ENCODE peak calls at places on chromosomes 13 and 19, in four cellular contexts. One of them, this sample, is unnamed.

GRCh38 chr19:27742041-27742440 is 1470.9 kb downstream of the UQCRFS1 start:
- DNase-seq in left ventricle myocardium inferior: no peak
- DNase-seq in heart left ventricle: no peak
- DNase-seq in fibroblast of lung: peak
- DNase-seq in this sample: no peak

GRCh38 chr19:14168259-14168972 is 32.0 kb upstream of the ASF1B start:
- DNase-seq in left ventricle myocardium inferior: no peak
- DNase-seq in heart left ventricle: no peak
- DNase-seq in fibroblast of lung: no peak
- DNase-seq in this sample: no peak

GRCh38 chr13:48142437-48142836 is 47.5 kb upstream of the MED4 start:
- DNase-seq in left ventricle myocardium inferior: no peak
- DNase-seq in heart left ventricle: no peak
- DNase-seq in fibroblast of lung: no peak
- DNase-seq in this sample: no peak

GRCh38 chr19:39355253-39355652 is 13.0 kb downstream of the SAMD4B start:
- DNase-seq in left ventricle myocardium inferior: no peak
- DNase-seq in heart left ventricle: no peak
- DNase-seq in fibroblast of lung: no peak
- DNase-seq in this sample: no peak

GRCh38 chr19:55418185-55418584 is 10.6 kb upstream of the UBE2S start:
- DNase-seq in left ventricle myocardium inferior: no peak
- DNase-seq in heart left ventricle: no peak
- DNase-seq in fibroblast of lung: peak
- DNase-seq in this sample: no peak

GRCh38 chr19:13823256-13823655 is 28.0 kb downstream of the ZSWIM4 start:
- DNase-seq in left ventricle myocardium inferior: peak
- DNase-seq in heart left ventricle: peak
- DNase-seq in fibroblast of lung: no peak
- DNase-seq in this sample: peak

GRCh38 chr19:28905996-28906395 is 307.0 kb downstream of the UQCRFS1 start:
- DNase-seq in left ventricle myocardium inferior: no peak
- DNase-seq in heart left ventricle: no peak
- DNase-seq in fibroblast of lung: no peak
- DNase-seq in this sample: no peak

GRCh38 chr19:58547323-58548312 is 3.8 kb downstream of the TRIM28 start:
- DNase-seq in left ventricle myocardium inferior: no peak
- DNase-seq in heart left ventricle: no peak
- DNase-seq in fibroblast of lung: no peak
- DNase-seq in this sample: no peak

GRCh38 chr13:51923983-51924539 is 62.3 kb downstream of the CCDC70 start:
- DNase-seq in left ventricle myocardium inferior: no peak
- DNase-seq in heart left ventricle: no peak
- DNase-seq in fibroblast of lung: no peak
- DNase-seq in this sample: no peak

GRCh38 chr13:51862965-51863364 is 1.2 kb downstream of the CCDC70 start:
- DNase-seq in left ventricle myocardium inferior: no peak
- DNase-seq in heart left ventricle: no peak
- DNase-seq in fibroblast of lung: no peak
- DNase-seq in this sample: no peak

GRCh38 chr13:19597523-19597922 is 35.9 kb upstream of the MPHOSPH8 start:
- DNase-seq in left ventricle myocardium inferior: no peak
- DNase-seq in heart left ventricle: no peak
- DNase-seq in fibroblast of lung: peak
- DNase-seq in this sample: no peak

GRCh38 chr13:100630564-100630963 is 42.0 kb upstream of the GGACT start:
- DNase-seq in left ventricle myocardium inferior: no peak
- DNase-seq in heart left ventricle: no peak
- DNase-seq in fibroblast of lung: no peak
- DNase-seq in this sample: no peak

GRCh38 chr19:33290082-33290815 is 12.1 kb downstream of the CEBPA start:
- DNase-seq in left ventricle myocardium inferior: no peak
- DNase-seq in heart left ventricle: peak
- DNase-seq in fibroblast of lung: no peak
- DNase-seq in this sample: no peak

GRCh38 chr13:97306646-97307045 is 84.5 kb downstream of the MBNL2 start:
- DNase-seq in left ventricle myocardium inferior: no peak
- DNase-seq in heart left ventricle: no peak
- DNase-seq in fibroblast of lung: peak
- DNase-seq in this sample: no peak

GRCh38 chr13:77026255-77026782 is 640 bp downstream of the FBXL3 start:
- DNase-seq in left ventricle myocardium inferior: peak
- DNase-seq in heart left ventricle: peak
- DNase-seq in fibroblast of lung: peak
- DNase-seq in this sample: peak

GRCh38 chr13:96052655-96053002 is 572 bp downstream of the UGGT2 start:
- DNase-seq in left ventricle myocardium inferior: no peak
- DNase-seq in heart left ventricle: no peak
- DNase-seq in fibroblast of lung: peak
- DNase-seq in this sample: no peak

GRCh38 chr13:76379341-76380105 is 506.7 kb downstream of the KCTD12 start:
- DNase-seq in left ventricle myocardium inferior: no peak
- DNase-seq in heart left ventricle: no peak
- DNase-seq in fibroblast of lung: no peak
- DNase-seq in this sample: no peak

GRCh38 chr13:66362485-66362884 is 867.7 kb downstream of the PCDH9 start:
- DNase-seq in left ventricle myocardium inferior: no peak
- DNase-seq in heart left ventricle: no peak
- DNase-seq in fibroblast of lung: peak
- DNase-seq in this sample: no peak

GRCh38 chr19:53132231-53132991 is at the start of gene ZNF415:
- DNase-seq in left ventricle myocardium inferior: peak
- DNase-seq in heart left ventricle: peak
- DNase-seq in fibroblast of lung: peak
- DNase-seq in this sample: peak

GRCh38 chr19:883661-884211 is 9.3 kb downstream of the MED16 start:
- DNase-seq in left ventricle myocardium inferior: no peak
- DNase-seq in heart left ventricle: no peak
- DNase-seq in fibroblast of lung: no peak
- DNase-seq in this sample: no peak

GRCh38 chr19:32349724-32350475 is 4.5 kb downstream of the ZNF507 start:
- DNase-seq in left ventricle myocardium inferior: no peak
- DNase-seq in heart left ventricle: no peak
- DNase-seq in fibroblast of lung: no peak
- DNase-seq in this sample: no peak

GRCh38 chr13:31282741-31283455 is 83.1 kb downstream of the B3GLCT start:
- DNase-seq in left ventricle myocardium inferior: no peak
- DNase-seq in heart left ventricle: no peak
- DNase-seq in fibroblast of lung: no peak
- DNase-seq in this sample: no peak

GRCh38 chr19:10760268-10760944 is 42.5 kb downstream of the DNM2 start:
- DNase-seq in left ventricle myocardium inferior: no peak
- DNase-seq in heart left ventricle: peak
- DNase-seq in fibroblast of lung: peak
- DNase-seq in this sample: no peak

GRCh38 chr13:59178344-59178743 is 985.4 kb downstream of the DIAPH3 start:
- DNase-seq in left ventricle myocardium inferior: no peak
- DNase-seq in heart left ventricle: no peak
- DNase-seq in fibroblast of lung: no peak
- DNase-seq in this sample: no peak

GRCh38 chr13:97030705-97031452 is 36.6 kb upstream of the OXGR1 start:
- DNase-seq in left ventricle myocardium inferior: no peak
- DNase-seq in heart left ventricle: no peak
- DNase-seq in fibroblast of lung: peak
- DNase-seq in this sample: no peak

GRCh38 chr13:53839461-53839860 is 810.8 kb downstream of the OLFM4 start:
- DNase-seq in left ventricle myocardium inferior: no peak
- DNase-seq in heart left ventricle: no peak
- DNase-seq in fibroblast of lung: no peak
- DNase-seq in this sample: no peak

GRCh38 chr19:11651062-11651461 is 53.8 kb downstream of the ZNF627 start:
- DNase-seq in left ventricle myocardium inferior: no peak
- DNase-seq in heart left ventricle: no peak
- DNase-seq in fibroblast of lung: no peak
- DNase-seq in this sample: no peak

DNA sequence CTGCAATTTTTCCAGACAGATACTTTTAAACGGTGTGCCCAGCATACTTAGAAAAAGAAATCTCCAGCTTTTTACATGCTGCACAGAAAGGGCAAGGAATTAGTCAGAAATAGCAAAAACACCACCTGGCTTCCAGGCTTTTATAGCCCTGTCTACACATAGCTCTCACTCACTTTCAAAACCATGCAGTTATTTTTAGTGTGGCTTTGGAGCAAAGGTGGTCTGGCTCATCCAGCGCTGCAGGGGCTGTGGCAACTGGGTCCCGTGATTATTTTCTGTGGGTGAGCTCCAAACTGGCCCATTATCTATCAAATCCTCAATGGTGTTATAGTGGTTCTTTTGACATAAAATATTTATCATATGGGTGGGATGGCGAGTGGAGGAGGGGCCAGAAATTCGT is 57.0 kb downstream of the COL4A2 start:
- DNase-seq in left ventricle myocardium inferior: no peak
- DNase-seq in heart left ventricle: no peak
- DNase-seq in fibroblast of lung: no peak
- DNase-seq in this sample: no peak
- H3K27ac ChIP-seq in left ventricle myocardium inferior: peak
- H3K27ac ChIP-seq in heart left ventricle: no peak
- H3K27ac ChIP-seq in fibroblast of lung: no peak
- H3K27ac ChIP-seq in this sample: no peak

DNA sequence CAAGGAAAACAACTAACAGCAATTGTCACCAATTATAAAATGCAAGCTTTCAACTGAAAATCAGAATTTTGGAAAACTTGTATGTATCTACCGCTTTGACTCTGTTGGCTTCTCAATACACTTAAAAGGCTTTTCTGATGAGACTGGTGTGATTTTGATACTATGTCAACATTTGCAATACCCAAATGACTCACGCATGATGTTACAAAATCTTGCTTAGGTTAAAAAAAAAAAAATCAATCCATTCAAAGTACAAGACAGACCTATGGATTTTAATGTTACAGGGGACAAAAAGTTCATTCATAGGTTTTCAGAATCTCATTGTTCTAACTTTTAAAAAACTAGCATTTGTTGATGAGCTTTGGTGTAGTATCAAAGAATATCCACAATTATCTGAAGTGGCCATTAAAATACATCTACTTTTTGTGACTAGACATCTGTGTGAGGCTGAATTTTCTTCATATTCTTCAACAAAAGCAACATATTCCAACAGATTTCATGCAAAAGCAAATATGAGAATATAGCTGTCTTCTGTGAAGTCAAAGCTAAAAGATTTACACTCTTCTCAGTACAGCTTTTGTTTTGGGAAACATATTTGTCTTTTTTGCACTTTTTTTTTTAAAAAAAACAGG is 10.7 kb downstream of the ELF1 start:
- DNase-seq in left ventricle myocardium inferior: no peak
- DNase-seq in heart left ventricle: no peak
- DNase-seq in fibroblast of lung: peak
- DNase-seq in this sample: no peak
- H3K27ac ChIP-seq in left ventricle myocardium inferior: no peak
- H3K27ac ChIP-seq in heart left ventricle: no peak
- H3K27ac ChIP-seq in fibroblast of lung: no peak
- H3K27ac ChIP-seq in this sample: no peak

GRCh38 chr13:38044067-38044466 is 174.5 kb upstream of the TRPC4 start:
- DNase-seq in left ventricle myocardium inferior: no peak
- DNase-seq in heart left ventricle: no peak
- DNase-seq in fibroblast of lung: no peak
- DNase-seq in this sample: no peak
- H3K27ac ChIP-seq in left ventricle myocardium inferior: no peak
- H3K27ac ChIP-seq in heart left ventricle: no peak
- H3K27ac ChIP-seq in fibroblast of lung: no peak
- H3K27ac ChIP-seq in this sample: no peak

DNA sequence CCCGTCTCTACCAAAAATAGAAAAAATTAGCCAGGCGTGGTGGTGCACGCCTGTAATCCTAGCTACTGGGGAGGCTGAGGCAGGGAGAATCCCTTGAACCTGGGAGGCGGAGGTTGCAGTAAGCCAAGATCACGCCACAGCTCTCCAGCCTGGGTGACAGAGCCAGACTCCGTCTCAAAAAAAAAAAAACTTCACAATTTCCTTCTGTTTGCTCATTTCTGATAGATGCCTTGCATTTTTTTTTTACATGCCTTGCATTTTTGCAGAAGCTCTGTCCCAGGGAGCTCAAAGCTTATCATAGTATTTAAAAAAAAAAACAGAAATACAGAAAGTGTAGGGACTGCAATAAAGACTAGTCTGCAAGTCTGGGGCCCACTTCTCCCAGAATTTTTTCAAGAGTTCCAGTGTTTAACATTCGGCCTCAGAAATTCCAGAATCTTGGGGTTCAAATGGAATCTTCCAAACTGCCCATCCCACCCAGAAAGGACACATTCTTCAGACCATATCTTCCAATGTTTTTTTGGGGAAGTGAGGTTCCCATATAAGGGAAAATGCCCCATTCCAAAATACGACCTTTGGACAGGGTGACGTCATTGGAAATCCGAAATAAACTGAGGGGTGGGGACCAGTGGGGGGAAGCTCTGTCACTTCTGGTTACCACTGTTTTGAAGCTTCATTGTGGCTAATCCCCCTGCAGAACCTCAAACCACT is 17.2 kb upstream of the RAB8A start:
- DNase-seq in left ventricle myocardium inferior: no peak
- DNase-seq in heart left ventricle: no peak
- DNase-seq in fibroblast of lung: peak
- DNase-seq in this sample: no peak
- H3K27ac ChIP-seq in left ventricle myocardium inferior: peak
- H3K27ac ChIP-seq in heart left ventricle: no peak
- H3K27ac ChIP-seq in fibroblast of lung: peak
- H3K27ac ChIP-seq in this sample: no peak

GRCh38 chr19:49534632-49535385 is 7.0 kb downstream of the RCN3 start:
- DNase-seq in left ventricle myocardium inferior: no peak
- DNase-seq in heart left ventricle: no peak
- DNase-seq in fibroblast of lung: no peak
- DNase-seq in this sample: no peak

GRCh38 chr19:49530708-49531107 is 2.9 kb downstream of the RCN3 start:
- DNase-seq in left ventricle myocardium inferior: no peak
- DNase-seq in heart left ventricle: no peak
- DNase-seq in fibroblast of lung: no peak
- DNase-seq in this sample: no peak

GRCh38 chr19:49538643-49539042 is 10.8 kb downstream of the RCN3 start:
- DNase-seq in left ventricle myocardium inferior: no peak
- DNase-seq in heart left ventricle: no peak
- DNase-seq in fibroblast of lung: no peak
- DNase-seq in this sample: no peak

GRCh38 chr19:49536921-49537462 is 9.2 kb downstream of the RCN3 start:
- DNase-seq in left ventricle myocardium inferior: no peak
- DNase-seq in heart left ventricle: no peak
- DNase-seq in fibroblast of lung: no peak
- DNase-seq in this sample: no peak

GRCh38 chr19:49533551-49534488 is 6.0 kb downstream of the RCN3 start:
- DNase-seq in left ventricle myocardium inferior: peak
- DNase-seq in heart left ventricle: peak
- DNase-seq in fibroblast of lung: peak
- DNase-seq in this sample: peak
- H3K27ac ChIP-seq in left ventricle myocardium inferior: no peak
- H3K27ac ChIP-seq in heart left ventricle: no peak
- H3K27ac ChIP-seq in fibroblast of lung: no peak
- H3K27ac ChIP-seq in this sample: peak

DNA sequence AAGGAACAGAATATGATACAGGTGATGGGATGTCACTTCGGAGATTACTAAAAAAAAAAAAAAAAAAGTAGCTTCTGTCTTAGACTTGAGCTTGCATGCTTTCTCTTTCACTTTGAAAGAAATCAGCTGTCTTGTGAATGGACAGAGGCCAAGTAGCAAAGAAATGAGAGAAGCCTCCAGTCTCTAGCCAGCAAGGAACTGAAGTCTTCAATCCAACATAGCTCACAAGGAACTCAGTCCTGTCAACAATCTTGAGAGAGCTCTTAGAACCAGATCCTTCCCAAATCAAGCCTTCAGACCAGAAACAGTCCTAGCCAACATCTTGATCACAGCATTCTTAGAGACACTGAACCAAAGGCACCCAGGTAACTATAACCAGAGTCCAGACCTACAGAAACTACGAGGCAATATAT is 7.7 kb downstream of the N4BP2L2 start:
- DNase-seq in left ventricle myocardium inferior: no peak
- DNase-seq in heart left ventricle: no peak
- DNase-seq in fibroblast of lung: peak
- DNase-seq in this sample: no peak
- H3K27ac ChIP-seq in left ventricle myocardium inferior: peak
- H3K27ac ChIP-seq in heart left ventricle: no peak
- H3K27ac ChIP-seq in fibroblast of lung: peak
- H3K27ac ChIP-seq in this sample: no peak

This sample was measured in substantia nigra.